ENCODE peak calls at places on chromosome 16, in nine cellular contexts. X, O, H, P, W, A, G, K and T are unnamed samples.
A peak's percentile ranks its signal among the peaks of the same experiment; 100 is the strongest.

GRCh38 chr16:11097094-11097781 is 152.9 kb downstream of the CLEC16A start:
- DNase-seq in X (no peak), O (no peak), H (no peak), P (no peak), W (no peak), A (no peak), G (no peak), K (no peak), T (no peak)

GRCh38 chr16:48524348-48525200 is 85.4 kb downstream of the N4BP1 start:
- DNase-seq in X (no peak), O (no peak), H (no peak), P (no peak), W (no peak), A (no peak), G (peak; percentile 6), K (no peak), T (peak; percentile 29)

GRCh38 chr16:30527635-30528178 is 1.3 kb upstream of the ZNF768 start:
- DNase-seq in X (peak; percentile 92), O (no peak), H (no peak), P (no peak), W (no peak), A (peak; percentile 7), G (peak; percentile 92), K (no peak), T (peak; percentile 89)

GRCh38 chr16:8096211-8096610 is 494.1 kb downstream of the TMEM114 start:
- DNase-seq in X (no peak), O (no peak), H (no peak), P (no peak), W (no peak), A (no peak), G (no peak), K (no peak), T (no peak)

GRCh38 chr16:29302976-29303375 is 103.5 kb downstream of the NPIPB11 start:
- DNase-seq in X (no peak), O (no peak), H (no peak), P (no peak), W (no peak), A (no peak), G (no peak), K (no peak), T (no peak)

GRCh38 chr16:88468289-88469129 is 15.4 kb downstream of the ZFPM1 start:
- DNase-seq in X (peak; percentile 40), O (peak; percentile 68), H (no peak), P (no peak), W (no peak), A (peak; percentile 64), G (peak; percentile 72), K (no peak), T (peak; percentile 87)

GRCh38 chr16:228151-228855 is 946 bp downstream of the LUC7L start:
- DNase-seq in X (peak; percentile 76), O (peak; percentile 28), H (peak; percentile 8), P (no peak), W (no peak), A (peak; percentile 23), G (no peak), K (no peak), T (peak; percentile 18)

GRCh38 chr16:85352221-85352620 is 239.9 kb upstream of the CIBAR2 start:
- DNase-seq in X (no peak), O (no peak), H (no peak), P (no peak), W (no peak), A (no peak), G (no peak), K (no peak), T (no peak)

GRCh38 chr16:2364638-2365210 is 24.2 kb upstream of the ABCA3 start:
- DNase-seq in X (no peak), O (peak; percentile 29), H (peak; percentile 28), P (no peak), W (no peak), A (no peak), G (no peak), K (no peak), T (no peak)

GRCh38 chr16:1964046-1964505 is 550 bp downstream of the RPS2 start:
- DNase-seq in X (no peak), O (peak; percentile 30), H (peak; percentile 43), P (no peak), W (no peak), A (peak; percentile 36), G (no peak), K (no peak), T (no peak)

GRCh38 chr16:47503936-47504335 is 42.8 kb downstream of the PHKB start:
- DNase-seq in X (no peak), O (no peak), H (no peak), P (no peak), W (no peak), A (no peak), G (no peak), K (peak; percentile 4), T (peak; percentile 35)

GRCh38 chr16:3099732-3100499 is 822 bp upstream of the ZSCAN10 start:
- DNase-seq in X (peak; percentile 95), O (peak; percentile 92), H (peak; percentile 87), P (peak; percentile 24), W (peak; percentile 84), A (peak; percentile 88), G (peak; percentile 89), K (no peak), T (peak; percentile 91)